ENCODE peak calls at places on chromosome 3, in six cellular contexts. One of them, this sample, is unnamed.

GRCh38 chr3:87000940-87001339 is 10.0 kb upstream of the VGLL3 start:
- DNase-seq in amniotic stem cell: no peak
- DNase-seq in activated T-helper 1 cell treated with Interleukin-2 at 50 U/mL for 16 hours: no peak
- DNase-seq in right cardiac atrium: no peak
- DNase-seq in cardiac fibroblast: peak; percentile 18
- DNase-seq in A549: no peak
- DNase-seq in this sample: no peak

GRCh38 chr3:122967376-122968164 is 60.0 kb downstream of the SEMA5B start:
- DNase-seq in A549: no peak
- DNase-seq in activated T-helper 1 cell treated with Interleukin-2 at 50 U/mL for 16 hours: no peak
- DNase-seq in right cardiac atrium: no peak
- DNase-seq in amniotic stem cell: no peak
- DNase-seq in cardiac fibroblast: no peak
- DNase-seq in this sample: no peak

GRCh38 chr3:816605-817004 is 276.2 kb upstream of the CNTN6 start:
- DNase-seq in right cardiac atrium: no peak
- DNase-seq in A549: no peak
- DNase-seq in cardiac fibroblast: no peak
- DNase-seq in activated T-helper 1 cell treated with Interleukin-2 at 50 U/mL for 16 hours: no peak
- DNase-seq in amniotic stem cell: no peak
- DNase-seq in this sample: no peak

GRCh38 chr3:150639262-150639661 is 36.1 kb downstream of the SELENOT start:
- DNase-seq in cardiac fibroblast: peak; percentile 17
- DNase-seq in activated T-helper 1 cell treated with Interleukin-2 at 50 U/mL for 16 hours: no peak
- DNase-seq in right cardiac atrium: no peak
- DNase-seq in A549: no peak
- DNase-seq in amniotic stem cell: no peak
- DNase-seq in this sample: no peak

GRCh38 chr3:32973982-32974381 is 22.5 kb downstream of the CCR4 start:
- DNase-seq in cardiac fibroblast: peak; percentile 17
- DNase-seq in A549: no peak
- DNase-seq in activated T-helper 1 cell treated with Interleukin-2 at 50 U/mL for 16 hours: no peak
- DNase-seq in right cardiac atrium: no peak
- DNase-seq in amniotic stem cell: no peak
- DNase-seq in this sample: no peak

GRCh38 chr3:157533298-157533870 is 30.2 kb upstream of the VEPH1 start:
- DNase-seq in A549: no peak
- DNase-seq in amniotic stem cell: peak; percentile 48
- DNase-seq in cardiac fibroblast: peak; percentile 95
- DNase-seq in activated T-helper 1 cell treated with Interleukin-2 at 50 U/mL for 16 hours: no peak
- DNase-seq in right cardiac atrium: no peak
- DNase-seq in this sample: no peak

GRCh38 chr3:150790621-150791020 is 27.7 kb upstream of the SIAH2 start:
- DNase-seq in cardiac fibroblast: peak; percentile 23
- DNase-seq in A549: no peak
- DNase-seq in amniotic stem cell: no peak
- DNase-seq in right cardiac atrium: no peak
- DNase-seq in activated T-helper 1 cell treated with Interleukin-2 at 50 U/mL for 16 hours: no peak
- DNase-seq in this sample: no peak

GRCh38 chr3:67706934-67707333 is 52.5 kb upstream of the SUCLG2 start:
- DNase-seq in A549: no peak
- DNase-seq in cardiac fibroblast: peak; percentile 23
- DNase-seq in activated T-helper 1 cell treated with Interleukin-2 at 50 U/mL for 16 hours: no peak
- DNase-seq in right cardiac atrium: no peak
- DNase-seq in amniotic stem cell: no peak
- DNase-seq in this sample: no peak

GRCh38 chr3:172323894-172324590 is 124.2 kb downstream of the GHSR start:
- DNase-seq in activated T-helper 1 cell treated with Interleukin-2 at 50 U/mL for 16 hours: no peak
- DNase-seq in amniotic stem cell: no peak
- DNase-seq in A549: no peak
- DNase-seq in right cardiac atrium: no peak
- DNase-seq in cardiac fibroblast: peak; percentile 87
- DNase-seq in this sample: no peak

GRCh38 chr3:98359993-98360675 is 6.5 kb downstream of the OR5K4 start:
- DNase-seq in right cardiac atrium: peak; percentile 10
- DNase-seq in activated T-helper 1 cell treated with Interleukin-2 at 50 U/mL for 16 hours: no peak
- DNase-seq in A549: no peak
- DNase-seq in amniotic stem cell: no peak
- DNase-seq in cardiac fibroblast: peak; percentile 9
- DNase-seq in this sample: no peak

GRCh38 chr3:105473521-105474223 is 107.0 kb downstream of the ALCAM start:
- DNase-seq in right cardiac atrium: no peak
- DNase-seq in activated T-helper 1 cell treated with Interleukin-2 at 50 U/mL for 16 hours: no peak
- DNase-seq in A549: no peak
- DNase-seq in cardiac fibroblast: peak; percentile 89
- DNase-seq in amniotic stem cell: peak; percentile 38
- DNase-seq in this sample: no peak

GRCh38 chr3:177251756-177252155 is 54.5 kb upstream of the TBL1XR1 start:
- DNase-seq in right cardiac atrium: no peak
- DNase-seq in cardiac fibroblast: no peak
- DNase-seq in A549: no peak
- DNase-seq in activated T-helper 1 cell treated with Interleukin-2 at 50 U/mL for 16 hours: no peak
- DNase-seq in amniotic stem cell: no peak
- DNase-seq in this sample: no peak

GRCh38 chr3:120393252-120393651 is 44.1 kb upstream of the LRRC58 start:
- DNase-seq in cardiac fibroblast: no peak
- DNase-seq in activated T-helper 1 cell treated with Interleukin-2 at 50 U/mL for 16 hours: no peak
- DNase-seq in A549: no peak
- DNase-seq in right cardiac atrium: no peak
- DNase-seq in amniotic stem cell: no peak
- DNase-seq in this sample: no peak

GRCh38 chr3:189232790-189233189 is 61.0 kb downstream of the TPRG1 start:
- DNase-seq in amniotic stem cell: no peak
- DNase-seq in A549: no peak
- DNase-seq in cardiac fibroblast: no peak
- DNase-seq in activated T-helper 1 cell treated with Interleukin-2 at 50 U/mL for 16 hours: no peak
- DNase-seq in right cardiac atrium: no peak
- DNase-seq in this sample: no peak

This sample was measured in brain pericyte.